ENCODE peak calls at places on chromosome 12, in five cellular contexts. N is aorta; P is stomach; V is iPS DF 6.9; X is naive thymus-derived CD4-positive, alpha-beta T cell. D is an unnamed sample. For H3K4me1, the result is how much of the 10 kb centered on the place peaks cover.

GRCh38 chr12:96578526-96579125 is 89.2 kb downstream of the CFAP54 start:
- DNase-seq in N (no peak), P (no peak), V (peak), X (peak), D (no peak)

GRCh38 chr12:89960011-89960507 is 251.4 kb upstream of the ATP2B1 start:
- DNase-seq in N (no peak), P (no peak), V (no peak), X (no peak), D (no peak)

GRCh38 chr12:113231275-113232231 is 10.3 kb downstream of the TPCN1 start:
- DNase-seq in N (peak), P (peak), V (no peak), X (no peak), D (no peak)

GRCh38 chr12:130339946-130340345 is 2.3 kb downstream of the PIWIL1 start:
- DNase-seq in N (peak), P (no peak), V (no peak), X (no peak), D (no peak)

GRCh38 chr12:15186593-15186992 is 34.6 kb downstream of the RERG start:
- DNase-seq in N (no peak), P (no peak), V (no peak), X (no peak), D (no peak)

GRCh38 chr12:5171701-5172100 is 128.0 kb downstream of the KCNA5 start:
- DNase-seq in N (no peak), P (no peak), V (peak), X (no peak), D (peak)

GRCh38 chr12:25384038-25384953 is 133.6 kb upstream of the KRAS start:
- DNase-seq in N (no peak), P (no peak), V (no peak), X (no peak), D (no peak)

GRCh38 chr12:91959220-91959619 is 186.4 kb downstream of the BTG1 start:
- DNase-seq in N (peak), P (no peak), V (no peak), X (no peak), D (no peak)

GRCh38 chr12:119363490-119363889 is 29.0 kb downstream of the CCDC60 start:
- DNase-seq in N (no peak), P (no peak), V (no peak), X (no peak), D (no peak)

GRCh38 chr12:48031135-48031960 is 27.1 kb upstream of the COL2A1 start:
- DNase-seq in N (no peak), P (no peak), V (no peak), X (no peak), D (no peak)

GRCh38 chr12:42145552-42146215 is 1.0 kb upstream of the GXYLT1 start:
- DNase-seq in N (no peak), P (no peak), V (no peak), X (no peak), D (no peak)
- H3K4me3 ChIP-seq in N (no peak), P (peak), V (no peak), X (peak), D (no peak)

GRCh38 chr12:132491349-132491663 is 1.4 kb downstream of the FBRSL1 start:
- DNase-seq in N (no peak), P (no peak), V (no peak), X (no peak), D (no peak)

GRCh38 chr12:132489078-132489601 is 811 bp upstream of the FBRSL1 start:
- DNase-seq in N (no peak), P (peak), V (no peak), X (peak), D (peak)

GRCh38 chr12:132491761-132492378 is 1.9 kb downstream of the FBRSL1 start:
- DNase-seq in N (no peak), P (no peak), V (no peak), X (no peak), D (no peak)

GRCh38 chr12:132489602-132490239 is at the start of gene FBRSL1:
- DNase-seq in N (peak), P (peak), V (peak), X (peak), D (peak)

GRCh38 chr12:132490481-132491348 is 764 bp downstream of the FBRSL1 start:
- DNase-seq in N (no peak), P (no peak), V (no peak), X (no peak), D (peak)
- H3K4me1 ChIP-seq in N (under half), P (half or more), V (under half), X (under half), D (under half)

GRCh38 chr12:55815473-55815872 is 2.1 kb downstream of the SARNP start:
- DNase-seq in N (no peak), P (no peak), V (no peak), X (no peak), D (peak)
- H3K4me3 ChIP-seq in N (no peak), P (peak), V (no peak), X (no peak), D (no peak)

DNA sequence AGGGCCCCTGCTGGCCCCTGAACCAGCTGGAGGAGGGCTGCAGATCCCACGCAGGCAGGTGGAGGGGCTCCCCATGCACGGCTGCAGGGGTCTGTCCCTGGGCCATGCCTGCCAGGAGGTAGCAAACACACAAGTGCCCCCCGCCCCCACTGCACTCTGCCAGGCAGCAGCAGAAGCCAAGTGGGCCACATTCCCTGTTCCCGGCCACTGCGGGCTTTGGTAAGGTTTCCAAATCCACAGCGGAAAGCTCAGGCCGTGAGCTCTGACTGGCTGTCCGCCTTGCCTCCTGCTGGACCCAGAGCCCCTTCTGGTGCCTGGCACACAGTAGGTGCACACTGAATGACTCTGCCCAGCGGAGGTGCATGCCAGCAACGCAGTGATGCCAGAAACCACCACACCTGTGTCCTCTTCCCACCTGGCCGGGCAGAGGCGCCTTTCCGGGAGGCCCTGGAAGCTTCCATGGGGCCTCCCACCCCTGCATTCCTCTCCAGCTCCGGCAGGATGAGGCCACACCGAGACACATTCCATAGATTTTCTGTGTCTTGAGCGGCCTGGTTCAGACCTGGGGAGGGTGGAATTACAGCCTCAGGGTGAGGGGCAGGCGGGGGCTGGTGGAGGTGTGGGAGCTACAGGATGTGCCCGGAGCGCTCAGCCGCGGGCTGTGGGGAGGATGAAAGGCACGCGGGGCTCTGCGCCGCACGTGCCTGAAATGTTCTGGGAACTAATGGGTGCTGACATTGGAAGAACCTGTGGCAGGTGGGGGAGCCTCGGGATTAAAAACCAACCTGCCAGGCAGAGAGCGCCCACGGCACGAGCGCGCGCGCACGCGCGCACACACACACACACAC is 67.0 kb downstream of the NCOR2 start:
- DNase-seq in N (no peak), P (no peak), V (peak), X (no peak), D (no peak)
- H3K4me1 ChIP-seq in N (under half), P (half or more), V (under half), X (under half), D (under half)

DNA sequence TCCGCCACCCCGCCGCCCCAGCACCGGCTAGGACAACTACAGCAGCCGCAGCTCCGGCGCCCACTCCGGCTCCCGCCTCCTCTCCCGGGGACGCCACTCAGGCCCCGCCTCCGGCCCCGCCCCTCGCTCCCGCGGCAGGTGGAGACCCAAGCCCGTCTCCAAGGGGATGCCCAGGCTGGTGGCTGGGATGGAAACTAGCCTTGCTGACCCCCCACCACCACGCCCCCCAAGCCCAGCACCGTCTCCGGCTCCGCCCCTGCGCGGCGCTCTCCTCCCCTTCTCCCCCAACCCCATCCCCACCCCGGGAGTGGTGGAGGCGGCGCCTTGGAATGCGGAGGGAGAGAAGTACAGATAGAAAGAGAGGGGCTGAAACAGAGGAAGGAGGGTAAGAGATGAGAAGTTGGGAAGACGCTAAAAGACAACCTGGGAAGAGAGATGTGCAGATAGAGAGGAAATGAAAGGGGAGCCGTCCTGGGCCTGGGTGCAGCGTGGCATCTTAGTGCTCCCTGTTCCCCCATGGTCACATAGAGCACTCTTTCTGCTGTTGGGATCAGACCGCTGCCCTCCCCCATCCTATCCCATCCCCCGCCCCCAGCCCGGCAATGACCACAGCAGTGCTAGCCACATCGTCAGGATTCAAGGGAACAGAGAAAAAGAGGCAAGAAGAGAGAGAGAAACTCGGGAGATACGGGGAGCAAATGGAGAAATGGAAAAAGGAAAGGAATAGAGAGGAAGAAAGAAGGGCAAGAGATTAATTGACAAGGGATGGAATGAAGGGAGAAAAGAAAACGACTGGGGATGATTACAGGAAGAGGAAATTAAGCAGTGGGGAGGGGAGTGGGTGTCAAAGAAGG is at the start of gene ITGA7:
- DNase-seq in N (peak), P (peak), V (peak), X (peak), D (peak)
- H3K4me3 ChIP-seq in N (peak), P (peak), V (peak), X (peak), D (peak)

DNA sequence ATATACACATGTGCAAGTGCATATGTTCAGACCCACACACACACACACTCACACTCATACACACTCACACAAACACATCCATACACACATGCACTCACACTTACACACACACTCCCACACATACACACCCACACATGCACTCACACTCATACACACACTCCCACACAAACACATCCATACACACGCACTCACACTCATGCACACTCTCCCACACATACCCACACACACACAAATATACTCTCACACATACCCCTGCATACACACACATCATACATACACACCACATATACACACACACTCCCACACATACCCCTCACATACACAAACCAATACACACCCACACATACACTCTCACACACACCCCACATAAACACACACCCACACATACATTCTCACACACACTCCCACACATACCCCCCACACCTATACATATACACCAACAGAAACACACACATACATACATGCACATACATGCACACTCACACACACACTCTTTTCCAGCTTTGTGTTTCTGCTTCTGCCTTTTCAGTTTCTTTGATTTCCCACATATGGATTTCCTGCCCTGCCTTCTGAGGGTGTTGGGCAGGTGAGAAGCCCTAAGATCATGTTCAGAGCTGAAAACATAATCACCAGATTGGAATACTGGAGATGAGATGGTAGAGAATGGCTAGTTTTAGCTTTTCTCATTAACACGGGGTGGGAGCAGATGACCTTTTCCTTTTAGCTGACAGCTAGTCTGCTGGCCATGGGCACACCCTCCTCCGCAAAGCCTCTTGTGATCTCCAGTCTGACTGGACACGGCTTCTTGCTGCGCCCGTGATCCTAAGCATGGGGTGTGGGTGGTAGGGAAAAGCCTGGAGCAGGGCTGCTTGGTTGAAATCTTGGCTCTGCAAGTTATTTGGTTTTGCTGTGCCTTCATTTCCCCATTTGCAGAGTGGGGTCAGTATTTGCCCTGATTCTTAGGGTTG is 214.0 kb downstream of the CHST11 start:
- DNase-seq in N (no peak), P (no peak), V (no peak), X (no peak), D (no peak)
- H3K4me1 ChIP-seq in N (under half), P (half or more), V (under half), X (under half), D (under half)

DNA sequence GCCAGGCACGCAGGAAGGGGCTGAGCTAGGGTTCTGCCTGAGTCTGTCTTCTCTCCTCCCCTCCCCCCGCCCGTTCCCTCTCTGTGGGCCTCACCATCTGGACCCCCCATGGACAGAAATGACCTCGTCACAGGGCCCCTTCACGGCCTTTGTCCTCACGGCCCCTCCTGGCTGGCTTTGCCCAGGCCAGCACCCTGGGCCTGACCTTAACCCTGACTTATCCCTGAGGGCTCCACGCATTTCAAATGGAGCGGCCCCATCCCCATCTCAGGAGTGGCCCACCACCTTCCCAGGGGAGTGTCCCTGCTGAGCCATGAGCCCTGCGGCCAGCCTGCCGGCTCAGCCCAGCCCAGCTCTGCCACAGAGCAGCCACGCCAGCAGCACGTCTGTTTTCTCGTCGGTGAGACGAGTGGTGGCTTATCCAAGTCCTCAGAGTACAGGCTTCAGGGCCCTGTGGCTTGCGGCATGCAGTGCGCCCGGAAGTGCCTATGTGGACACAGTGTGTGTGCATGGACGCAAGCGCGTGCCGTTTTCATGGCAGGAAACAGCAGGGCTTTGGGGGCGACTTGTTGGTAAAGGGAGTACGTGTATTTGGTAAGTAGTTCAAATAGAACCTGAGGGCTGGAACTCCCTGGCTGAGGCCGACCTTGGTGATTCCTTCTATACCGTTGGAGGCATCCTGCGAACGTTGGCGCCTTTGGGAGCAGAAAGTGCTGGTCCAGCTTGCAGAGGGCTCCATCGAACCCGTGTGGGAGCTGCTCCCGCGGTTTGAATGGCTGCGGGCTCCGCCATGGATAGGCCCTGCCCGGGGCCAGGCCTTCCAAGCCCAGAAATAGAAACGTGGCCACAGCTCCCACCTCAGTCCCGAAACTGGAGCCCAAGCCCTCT is 52.2 kb downstream of the LRCOL1 start:
- DNase-seq in N (no peak), P (no peak), V (no peak), X (no peak), D (peak)
- H3K4me3 ChIP-seq in N (no peak), P (peak), V (no peak), X (no peak), D (no peak)

GRCh38 chr12:94265521-94265920 is 117.1 kb downstream of the PLXNC1 start:
- DNase-seq in N (no peak), P (no peak), V (no peak), X (no peak), D (no peak)

GRCh38 chr12:94263011-94263786 is 114.8 kb downstream of the PLXNC1 start:
- DNase-seq in N (no peak), P (no peak), V (no peak), X (peak), D (no peak)

GRCh38 chr12:94262228-94263010 is 114.0 kb downstream of the PLXNC1 start:
- DNase-seq in N (peak), P (peak), V (no peak), X (peak), D (peak)

GRCh38 chr12:94265966-94266365 is 117.6 kb downstream of the PLXNC1 start:
- DNase-seq in N (no peak), P (no peak), V (no peak), X (no peak), D (no peak)

GRCh38 chr12:94263905-94264655 is 115.7 kb downstream of the PLXNC1 start:
- DNase-seq in N (no peak), P (no peak), V (peak), X (no peak), D (no peak)
- H3K4me1 ChIP-seq in N (under half), P (under half), V (under half), X (under half), D (under half)

DNA sequence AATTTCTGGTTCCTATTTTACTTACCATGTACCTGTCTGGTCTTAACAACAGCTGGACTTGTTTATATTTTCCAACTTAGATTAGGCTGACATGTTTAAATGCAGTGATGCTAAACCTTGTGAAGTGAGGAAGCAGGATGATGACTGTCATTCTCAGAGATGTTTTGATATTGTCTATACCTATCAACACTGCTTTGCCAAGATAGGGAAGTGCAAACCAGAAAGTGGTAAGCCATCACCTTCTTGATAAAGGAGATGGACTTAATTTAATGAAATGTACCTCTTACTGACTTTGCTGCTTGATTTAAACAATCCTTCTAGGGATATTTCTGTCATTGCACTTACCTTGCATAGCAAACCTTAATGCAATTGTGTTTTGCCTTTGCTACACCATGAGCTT is 2.2 kb downstream of the BICD1 start:
- DNase-seq in N (no peak), P (no peak), V (no peak), X (no peak), D (no peak)
- H3K4me3 ChIP-seq in N (no peak), P (no peak), V (peak), X (no peak), D (no peak)

DNA sequence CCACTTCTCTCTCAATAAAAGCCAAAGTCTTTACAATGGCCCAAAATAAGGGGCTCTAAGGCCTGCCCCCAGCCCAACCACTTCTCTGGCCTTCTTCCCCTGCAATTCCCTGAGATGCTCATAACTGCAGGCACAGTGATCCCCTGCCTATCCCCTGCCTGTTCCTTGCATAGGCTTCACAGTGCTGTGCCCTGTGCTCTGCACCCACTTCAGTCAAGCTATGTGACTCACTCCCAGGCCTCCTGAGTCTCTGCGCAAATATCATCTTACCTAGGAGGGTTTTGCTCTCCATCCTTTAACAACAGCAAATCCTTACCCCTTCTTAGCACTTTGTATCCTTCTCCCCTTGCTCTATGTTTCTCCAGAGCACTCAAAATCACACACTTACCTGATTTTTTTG is 242.2 kb downstream of the MSRB3 start:
- DNase-seq in N (no peak), P (no peak), V (no peak), X (no peak), D (no peak)
- H3K4me1 ChIP-seq in N (under half), P (under half), V (under half), X (under half), D (under half)